ENCODE peak calls at places on chromosomes 5 and 9, in five cellular contexts. M is right lobe of liver; H is BJ; E is dorsolateral prefrontal cortex; S is CD8-positive, alpha-beta T cell. Z is an unnamed sample.

GRCh38 chr9:68574150-68574549 is 33.5 kb upstream of the TMEM252 start:
- DNase-seq in M (no peak), H (no peak), E (no peak), S (no peak), Z (no peak)

GRCh38 chr9:114499528-114499927 is 5.7 kb downstream of the WHRN start:
- DNase-seq in M (no peak), H (no peak), E (no peak), S (no peak), Z (no peak)

GRCh38 chr9:100724932-100725331 is 147.1 kb downstream of the CAVIN4 start:
- DNase-seq in M (no peak), H (no peak), E (no peak), S (no peak), Z (no peak)

GRCh38 chr5:154408806-154409205 is 37.0 kb upstream of the SAP30L start:
- DNase-seq in M (no peak), H (no peak), E (peak; percentile 49), S (no peak), Z (no peak)

GRCh38 chr5:55538621-55539020 is 3.9 kb upstream of the PLPP1 start:
- DNase-seq in M (no peak), H (no peak), E (no peak), S (no peak), Z (no peak)

GRCh38 chr5:88952344-88952743 is 69.4 kb upstream of the MEF2C start:
- DNase-seq in M (no peak), H (no peak), E (no peak), S (no peak), Z (no peak)

GRCh38 chr5:11564716-11565115 is 339.5 kb downstream of the CTNND2 start:
- DNase-seq in M (no peak), H (no peak), E (peak; percentile 74), S (no peak), Z (no peak)

GRCh38 chr5:121009058-121009457 is 545.0 kb downstream of the PRR16 start:
- DNase-seq in M (no peak), H (no peak), E (no peak), S (no peak), Z (no peak)

GRCh38 chr5:75051217-75051751 is 1.1 kb downstream of the GCNT4 start:
- DNase-seq in M (no peak), H (no peak), E (no peak), S (peak; percentile 49), Z (no peak)

GRCh38 chr5:177595991-177596774 is 3.7 kb upstream of the B4GALT7 start:
- DNase-seq in M (no peak), H (no peak), E (no peak), S (no peak), Z (no peak)

GRCh38 chr9:6962164-6962563 is 204.4 kb downstream of the KDM4C start:
- DNase-seq in M (no peak), H (no peak), E (no peak), S (no peak), Z (no peak)

GRCh38 chr5:14396071-14396470 is 185.5 kb upstream of the OTULINL start:
- DNase-seq in M (no peak), H (no peak), E (no peak), S (no peak), Z (no peak)

GRCh38 chr5:167573274-167574127 is 717.9 kb upstream of the WWC1 start:
- DNase-seq in M (no peak), H (no peak), E (peak; percentile 57), S (no peak), Z (no peak)

GRCh38 chr5:160629007-160629402 is 207.3 kb downstream of the PTTG1 start:
- DNase-seq in M (no peak), H (no peak), E (peak; percentile 58), S (no peak), Z (no peak)

GRCh38 chr5:151742870-151743294 is 15.5 kb downstream of the ATOX1 start:
- DNase-seq in M (no peak), H (no peak), E (peak; percentile 63), S (no peak), Z (peak; percentile 30)
- TF ChIP-seq CTCF in M (peak; percentile 52), H (peak; percentile 65), E (peak; percentile 78), S (no peak), Z (peak; percentile 69)

GRCh38 chr5:124888050-124888506 is 141.6 kb upstream of the ZNF608 start:
- DNase-seq in M (no peak), H (no peak), E (no peak), S (no peak), Z (no peak)
- H3K4me3 ChIP-seq in M (peak overlapping the region; percentile 48), H (no peak overlapping the region), E (no peak overlapping the region), S (no peak overlapping the region), Z (no peak overlapping the region)

GRCh38 chr5:73901455-73901854 is 275.5 kb downstream of the ARHGEF28 start:
- DNase-seq in M (no peak), H (no peak), E (no peak), S (no peak), Z (no peak)
- TF ChIP-seq CTCF in M (peak; percentile 38), H (peak; percentile 18), E (no peak), S (no peak), Z (no peak)

GRCh38 chr5:9470410-9470809 is 75.5 kb downstream of the SEMA5A start:
- DNase-seq in M (no peak), H (no peak), E (no peak), S (no peak), Z (no peak)

GRCh38 chr5:9479361-9479760 is 66.5 kb downstream of the SEMA5A start:
- DNase-seq in M (no peak), H (peak; percentile 70), E (no peak), S (no peak), Z (no peak)

GRCh38 chr5:9477537-9477936 is 68.3 kb downstream of the SEMA5A start:
- DNase-seq in M (no peak), H (no peak), E (no peak), S (no peak), Z (no peak)

GRCh38 chr5:9473624-9474023 is 72.3 kb downstream of the SEMA5A start:
- DNase-seq in M (no peak), H (no peak), E (no peak), S (no peak), Z (no peak)

DNA sequence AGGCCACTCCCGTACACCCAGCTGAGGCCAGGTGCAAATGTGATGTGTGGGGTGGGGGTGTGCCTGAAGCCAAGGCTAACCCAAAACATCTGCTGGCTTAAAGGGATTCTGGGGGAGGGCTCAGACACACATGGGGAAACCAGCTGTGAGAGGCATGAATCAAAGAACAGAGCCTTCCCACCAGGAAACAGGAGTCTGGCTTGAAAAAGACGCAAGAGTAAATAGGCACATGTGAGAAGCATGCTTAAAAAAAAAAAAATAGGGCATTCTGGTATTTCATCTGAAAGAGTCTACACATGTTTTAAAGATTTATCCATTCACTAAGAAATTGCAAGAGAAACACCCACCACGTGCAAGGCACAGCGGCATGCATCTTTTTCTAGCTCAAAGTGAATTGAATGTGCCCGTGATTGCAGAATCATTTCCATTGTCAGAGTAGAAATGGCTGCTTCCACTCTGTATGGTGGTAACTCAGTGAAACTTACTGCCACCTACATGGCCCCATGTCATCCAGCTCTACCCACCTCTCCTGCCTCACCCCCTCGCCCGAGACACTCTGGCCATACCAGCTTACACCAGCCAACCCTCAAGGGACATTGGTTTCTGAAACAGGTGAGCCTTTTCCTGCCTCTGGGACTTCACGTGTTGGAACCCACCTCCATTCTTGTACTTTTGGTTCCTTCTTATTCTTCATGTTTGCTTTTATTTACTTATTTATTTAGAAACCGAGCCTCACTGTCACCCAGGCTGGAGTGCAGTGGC is 71.5 kb downstream of the SEMA5A start:
- DNase-seq in M (no peak), H (no peak), E (no peak), S (no peak), Z (no peak)
- H3K4me3 ChIP-seq in M (no peak overlapping the region), H (no peak overlapping the region), E (no peak overlapping the region), S (no peak overlapping the region), Z (no peak overlapping the region)

Z was measured in left ventricle myocardium inferior.